ENCODE peak calls at places on chromosomes 5 and 9, in ten cellular contexts. One of them, this sample, is unnamed.

GRCh38 chr5:107801061-107801460 is 130.3 kb upstream of the EFNA5 start:
- DNase-seq in NAMALWA: no peak
- DNase-seq in astrocyte of the hippocampus: no peak
- DNase-seq in RPMI8226: no peak
- DNase-seq in ELR: no peak
- DNase-seq in HFF-Myc: no peak
- DNase-seq in GM23338: no peak
- DNase-seq in stomach: no peak
- DNase-seq in adrenal gland: no peak
- DNase-seq in Ammon's horn: no peak
- DNase-seq in this sample: no peak

GRCh38 chr9:115133649-115134048 is 15.7 kb upstream of the TNC start:
- DNase-seq in stomach: no peak
- DNase-seq in RPMI8226: no peak
- DNase-seq in GM23338: no peak
- DNase-seq in HFF-Myc: peak
- DNase-seq in ELR: peak
- DNase-seq in Ammon's horn: no peak
- DNase-seq in NAMALWA: no peak
- DNase-seq in adrenal gland: no peak
- DNase-seq in astrocyte of the hippocampus: no peak
- DNase-seq in this sample: no peak

GRCh38 chr5:28766565-28767158 is 1728.3 kb upstream of the CDH9 start:
- DNase-seq in astrocyte of the hippocampus: peak
- DNase-seq in ELR: peak
- DNase-seq in adrenal gland: no peak
- DNase-seq in Ammon's horn: peak
- DNase-seq in RPMI8226: peak
- DNase-seq in NAMALWA: peak
- DNase-seq in HFF-Myc: no peak
- DNase-seq in stomach: no peak
- DNase-seq in GM23338: peak
- DNase-seq in this sample: peak

GRCh38 chr5:142874537-142874936 is 104.4 kb downstream of the ARHGAP26 start:
- DNase-seq in stomach: peak
- DNase-seq in ELR: peak
- DNase-seq in RPMI8226: no peak
- DNase-seq in HFF-Myc: no peak
- DNase-seq in GM23338: no peak
- DNase-seq in Ammon's horn: no peak
- DNase-seq in adrenal gland: peak
- DNase-seq in NAMALWA: no peak
- DNase-seq in astrocyte of the hippocampus: peak
- DNase-seq in this sample: peak

GRCh38 chr5:42949348-42950090 is 90.6 kb downstream of the ANXA2R start:
- DNase-seq in GM23338: peak
- DNase-seq in ELR: peak
- DNase-seq in HFF-Myc: peak
- DNase-seq in NAMALWA: no peak
- DNase-seq in Ammon's horn: peak
- DNase-seq in astrocyte of the hippocampus: peak
- DNase-seq in adrenal gland: peak
- DNase-seq in RPMI8226: peak
- DNase-seq in stomach: peak
- DNase-seq in this sample: peak

GRCh38 chr5:95840969-95841368 is 18.4 kb upstream of the GLRX start:
- DNase-seq in adrenal gland: no peak
- DNase-seq in astrocyte of the hippocampus: no peak
- DNase-seq in Ammon's horn: no peak
- DNase-seq in GM23338: no peak
- DNase-seq in HFF-Myc: no peak
- DNase-seq in ELR: no peak
- DNase-seq in stomach: no peak
- DNase-seq in RPMI8226: no peak
- DNase-seq in NAMALWA: no peak
- DNase-seq in this sample: no peak

GRCh38 chr5:36613771-36614656 is 7.6 kb downstream of the SLC1A3 start:
- DNase-seq in Ammon's horn: no peak
- DNase-seq in astrocyte of the hippocampus: no peak
- DNase-seq in ELR: no peak
- DNase-seq in NAMALWA: no peak
- DNase-seq in RPMI8226: no peak
- DNase-seq in adrenal gland: no peak
- DNase-seq in GM23338: no peak
- DNase-seq in HFF-Myc: no peak
- DNase-seq in stomach: no peak
- DNase-seq in this sample: no peak

GRCh38 chr9:7333714-7334113 is 465.9 kb downstream of the DMAC1 start:
- DNase-seq in stomach: no peak
- DNase-seq in astrocyte of the hippocampus: no peak
- DNase-seq in ELR: no peak
- DNase-seq in RPMI8226: no peak
- DNase-seq in HFF-Myc: no peak
- DNase-seq in NAMALWA: no peak
- DNase-seq in Ammon's horn: no peak
- DNase-seq in GM23338: no peak
- DNase-seq in adrenal gland: no peak
- DNase-seq in this sample: no peak

GRCh38 chr5:121658221-121658620 is 193.5 kb upstream of the FTMT start:
- DNase-seq in NAMALWA: no peak
- DNase-seq in Ammon's horn: no peak
- DNase-seq in adrenal gland: no peak
- DNase-seq in astrocyte of the hippocampus: no peak
- DNase-seq in ELR: no peak
- DNase-seq in GM23338: no peak
- DNase-seq in HFF-Myc: no peak
- DNase-seq in RPMI8226: no peak
- DNase-seq in stomach: no peak
- DNase-seq in this sample: no peak

GRCh38 chr5:126450388-126450787 is 27.2 kb downstream of the GRAMD2B start:
- DNase-seq in RPMI8226: peak
- DNase-seq in ELR: peak
- DNase-seq in NAMALWA: peak
- DNase-seq in HFF-Myc: no peak
- DNase-seq in adrenal gland: no peak
- DNase-seq in astrocyte of the hippocampus: no peak
- DNase-seq in GM23338: no peak
- DNase-seq in stomach: no peak
- DNase-seq in Ammon's horn: no peak
- DNase-seq in this sample: no peak